ENCODE peak calls at places on chromosomes 2 and 18, in five cellular contexts. E is HCT116, C is H9, V is A549, R is hepatocyte. M is an unnamed sample.

GRCh38 chr2:75569546-75569945 is 8.8 kb upstream of the EVA1A start:
- DNase-seq in E (no peak), C (no peak), V (no peak), R (no peak), M (no peak)

GRCh38 chr18:68314403-68314802 is 400.5 kb downstream of the TMX3 start:
- DNase-seq in E (no peak), C (no peak), V (no peak), R (peak), M (no peak)

GRCh38 chr2:73341039-73341438 is 44.6 kb upstream of the ALMS1 start:
- DNase-seq in E (no peak), C (no peak), V (no peak), R (no peak), M (no peak)

GRCh38 chr2:240593026-240593702 is 6.6 kb downstream of the CAPN10 start:
- DNase-seq in E (no peak), C (no peak), V (no peak), R (no peak), M (no peak)

GRCh38 chr2:11560806-11561205 is 27.0 kb downstream of the GREB1 start:
- DNase-seq in E (no peak), C (no peak), V (no peak), R (no peak), M (no peak)

GRCh38 chr18:59917422-59917821 is 17.6 kb downstream of the PMAIP1 start:
- DNase-seq in E (no peak), C (no peak), V (no peak), R (no peak), M (no peak)

GRCh38 chr2:60882971-60883753 is 1.8 kb downstream of the REL start:
- DNase-seq in E (no peak), C (no peak), V (no peak), R (peak), M (peak)

GRCh38 chr2:210199186-210199765 is 26.0 kb downstream of the ACADL start:
- DNase-seq in E (peak), C (no peak), V (no peak), R (peak), M (peak)

GRCh38 chr2:80054339-80054675 is 250.2 kb downstream of the LRRTM1 start:
- DNase-seq in E (no peak), C (no peak), V (no peak), R (peak), M (no peak)

GRCh38 chr2:174662459-174662858 is 64.9 kb upstream of the WIPF1 start:
- DNase-seq in E (no peak), C (no peak), V (peak), R (no peak), M (no peak)

GRCh38 chr2:20759487-20759886 is 63.4 kb downstream of the LDAH start:
- DNase-seq in E (no peak), C (no peak), V (no peak), R (no peak), M (no peak)

GRCh38 chr2:171287606-171288005 is 126.9 kb upstream of the TLK1 start:
- DNase-seq in E (no peak), C (no peak), V (no peak), R (no peak), M (no peak)

GRCh38 chr2:47056875-47057731 is 98.0 kb downstream of the STPG4 start:
- DNase-seq in E (no peak), C (no peak), V (no peak), R (no peak), M (no peak)

GRCh38 chr2:239498981-239499633 is 98.3 kb upstream of the HDAC4 start:
- DNase-seq in E (no peak), C (no peak), V (no peak), R (peak), M (no peak)

GRCh38 chr2:112462178-112462577 is 19.8 kb upstream of the TTL start:
- DNase-seq in E (no peak), C (no peak), V (no peak), R (no peak), M (no peak)

GRCh38 chr18:22504665-22505064 is 87.0 kb upstream of the CTAGE1 start:
- DNase-seq in E (no peak), C (no peak), V (peak), R (no peak), M (no peak)

GRCh38 chr18:13414102-13414501 is 195.5 kb downstream of the LDLRAD4 start:
- DNase-seq in E (no peak), C (no peak), V (no peak), R (no peak), M (no peak)

DNA sequence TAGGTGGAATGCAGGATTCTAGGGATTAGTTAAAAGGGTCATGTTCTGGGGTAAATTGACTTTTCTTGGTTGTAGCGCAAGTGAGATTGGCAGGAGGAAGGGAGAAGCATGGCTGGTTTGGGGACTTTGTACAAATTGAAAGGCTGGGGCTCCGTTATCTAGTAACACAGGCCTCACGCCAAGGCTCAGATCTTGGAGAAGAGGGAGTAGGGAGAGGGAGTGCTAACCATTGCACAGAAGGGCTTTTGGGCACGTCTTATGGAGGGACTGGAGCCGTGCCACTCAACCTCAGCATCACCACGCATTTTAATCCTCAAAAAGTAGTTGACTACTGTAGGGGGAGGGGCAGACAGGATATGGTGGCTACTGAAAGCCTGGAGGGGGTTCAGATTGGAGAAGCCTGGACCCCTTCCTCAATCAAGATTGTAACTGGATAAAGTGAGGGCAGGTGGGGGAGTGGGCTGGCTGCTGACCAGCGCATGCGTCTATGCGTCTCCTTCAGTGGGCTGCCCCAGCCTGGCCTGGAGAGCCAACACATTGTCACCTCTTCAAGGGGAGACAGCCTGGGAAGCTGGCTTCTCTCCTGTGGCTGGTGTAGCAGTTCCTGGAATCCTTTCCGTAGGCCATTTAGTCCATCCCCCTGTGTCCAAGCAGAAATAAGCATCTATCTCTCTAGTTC is 14.3 kb downstream of the IGFBP5 start:
- DNase-seq in E (no peak), C (no peak), V (no peak), R (no peak), M (no peak)
- H3K4me2 ChIP-seq in E (no peak), C (no peak), V (no peak), R (no peak), M (no peak)

DNA sequence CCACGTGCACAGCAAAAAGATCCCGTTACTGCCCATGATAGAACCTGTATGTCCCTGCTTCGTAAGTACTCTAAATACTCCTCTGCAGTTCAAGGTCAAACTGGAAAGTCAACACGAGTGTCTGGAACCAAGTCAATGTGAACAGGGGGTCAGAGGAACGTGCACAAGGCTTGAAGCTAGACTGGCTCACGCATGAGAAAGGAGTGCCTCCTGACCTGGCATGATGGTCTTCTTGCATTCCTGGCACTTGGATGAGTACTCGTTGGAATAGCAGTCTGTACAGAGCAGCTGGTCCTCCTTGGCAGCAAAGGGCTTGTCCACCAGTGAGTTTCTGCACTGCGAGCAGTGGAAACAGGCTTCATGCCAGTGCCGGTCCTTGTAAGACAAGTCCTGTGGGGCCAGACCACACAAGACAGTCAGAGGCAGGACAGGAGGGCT is 25.5 kb downstream of the FHL2 start:
- DNase-seq in E (no peak), C (no peak), V (no peak), R (no peak), M (no peak)
- H3K4me2 ChIP-seq in E (no peak), C (no peak), V (no peak), R (no peak), M (no peak)

DNA sequence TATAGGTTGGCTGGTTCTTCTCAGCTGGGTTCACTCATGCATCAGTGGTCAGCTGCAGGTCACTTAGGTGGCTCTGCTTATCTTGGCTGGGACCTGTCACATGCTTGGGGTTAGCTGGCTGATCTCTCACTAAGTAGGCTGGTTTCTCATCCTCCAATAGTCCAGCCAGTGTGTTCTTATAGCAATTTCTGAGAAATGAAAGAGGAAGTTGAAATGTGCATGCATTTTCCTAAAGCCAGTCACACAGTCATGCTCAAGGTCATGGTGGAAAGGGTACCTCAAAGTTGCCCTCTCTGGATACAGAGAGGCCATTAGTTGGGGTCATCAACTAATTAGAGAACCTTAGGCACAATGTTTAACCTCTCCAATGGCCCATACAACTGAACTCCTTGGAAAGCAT is 64.4 kb downstream of the KLHL29 start:
- DNase-seq in E (no peak), C (no peak), V (no peak), R (no peak), M (peak)
- H3K4me2 ChIP-seq in E (no peak), C (no peak), V (no peak), R (no peak), M (peak)

GRCh38 chr2:109494842-109495241 is 118.9 kb downstream of the SEPTIN10 start:
- DNase-seq in E (no peak), C (no peak), V (no peak), R (no peak), M (no peak)

GRCh38 chr2:109498906-109499305 is 114.9 kb downstream of the SEPTIN10 start:
- DNase-seq in E (no peak), C (no peak), V (no peak), R (no peak), M (no peak)

GRCh38 chr2:109497911-109498870 is 115.6 kb downstream of the SEPTIN10 start:
- DNase-seq in E (no peak), C (no peak), V (no peak), R (no peak), M (no peak)

GRCh38 chr2:109499549-109499948 is 114.2 kb downstream of the SEPTIN10 start:
- DNase-seq in E (no peak), C (no peak), V (no peak), R (peak), M (no peak)

DNA sequence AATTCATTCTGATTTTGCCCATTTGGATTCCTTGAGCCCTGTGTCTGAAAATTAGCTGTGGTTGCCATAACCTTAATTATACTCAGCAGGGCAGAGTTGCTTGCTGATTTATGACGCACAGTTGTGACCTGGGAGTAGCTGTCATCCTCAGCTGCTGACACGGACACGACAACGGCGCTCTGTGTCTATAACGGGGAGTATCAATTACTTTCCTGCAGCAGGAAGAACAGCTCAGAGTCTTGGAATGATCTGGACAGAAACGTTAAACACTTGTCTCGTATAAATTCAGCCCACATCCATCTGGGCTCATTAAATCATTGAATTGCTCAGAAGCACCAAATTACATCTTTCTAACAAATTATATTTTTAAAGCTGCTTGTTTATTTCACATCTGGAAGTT is 116.3 kb downstream of the SEPTIN10 start:
- DNase-seq in E (no peak), C (no peak), V (no peak), R (no peak), M (no peak)
- H3K4me2 ChIP-seq in E (no peak), C (no peak), V (no peak), R (no peak), M (no peak)

GRCh38 chr18:75350440-75350839 is 77.1 kb downstream of the SMIM21 start:
- DNase-seq in E (no peak), C (no peak), V (no peak), R (peak), M (no peak)
- H3K4me2 ChIP-seq in E (no peak), C (peak), V (no peak), R (peak), M (no peak)

GRCh38 chr2:223000872-223001825 is 50.8 kb upstream of the KCNE4 start:
- DNase-seq in E (no peak), C (no peak), V (no peak), R (no peak), M (no peak)
- H3K4me2 ChIP-seq in E (no peak), C (no peak), V (no peak), R (no peak), M (no peak)

GRCh38 chr2:199470672-199471442 is 13.1 kb upstream of the SATB2 start:
- DNase-seq in E (no peak), C (peak), V (no peak), R (no peak), M (no peak)
- H3K4me2 ChIP-seq in E (peak), C (peak), V (peak), R (peak), M (no peak)

M was measured in OCI-LY7.